ENCODE peak calls at places on chromosomes 7 and 10, in eight cellular contexts. X, B, F, E, V, R, L and I are unnamed samples.

GRCh38 chr7:90706067-90706716 is 110.1 kb downstream of the CDK14 start:
- DNase-seq in L (no peak), R (no peak), E (no peak), X (no peak), B (no peak), F (no peak), V (no peak), I (no peak)

GRCh38 chr7:12139421-12139820 is 71.7 kb upstream of the TMEM106B start:
- DNase-seq in F (no peak), R (no peak), L (no peak), E (no peak), B (peak; percentile 63), X (no peak), V (no peak), I (no peak)

GRCh38 chr10:12389154-12389734 is 39.9 kb downstream of the CAMK1D start:
- DNase-seq in X (peak; percentile 61), E (no peak), B (no peak), F (no peak), L (no peak), V (no peak), R (peak; percentile 44), I (no peak)

GRCh38 chr7:12851142-12851541 is 163.7 kb downstream of the ARL4A start:
- DNase-seq in F (no peak), L (no peak), R (no peak), X (no peak), B (no peak), V (no peak), E (no peak), I (no peak)

GRCh38 chr10:15684768-15685167 is 35.0 kb downstream of the ITGA8 start:
- DNase-seq in B (no peak), L (no peak), E (peak; percentile 8), X (no peak), R (no peak), F (no peak), V (no peak), I (no peak)

GRCh38 chr7:45921699-45922519 is 837 bp upstream of the IGFBP3 start:
- DNase-seq in R (peak; percentile 70), B (peak; percentile 90), F (no peak), V (no peak), X (no peak), L (no peak), E (no peak), I (no peak)

GRCh38 chr7:149719050-149719899 is 54.1 kb downstream of the ZNF467 start:
- DNase-seq in R (no peak), F (peak; percentile 57), L (no peak), V (no peak), X (no peak), B (peak; percentile 89), E (no peak), I (no peak)

GRCh38 chr10:100653957-100654834 is 91.2 kb upstream of the PAX2 start:
- DNase-seq in V (no peak), X (no peak), L (peak; percentile 53), F (no peak), E (no peak), B (peak; percentile 65), R (no peak), I (no peak)

GRCh38 chr7:50660040-50660829 is 95.0 kb upstream of the DDC start:
- DNase-seq in E (peak; percentile 64), X (no peak), R (no peak), L (peak; percentile 27), B (no peak), F (no peak), V (no peak), I (peak; percentile 72)